ENCODE peak calls at places on chromosomes 13 and 19, in seven cellular contexts. E, Q, H, Z, F, P and I are unnamed samples.

GRCh38 chr19:18301718-18302111 is 20.3 kb upstream of the JUND start:
- DNase-seq in P (no peak), Q (peak), Z (no peak), F (no peak), H (no peak), E (no peak), I (no peak)

GRCh38 chr19:290539-291521 is at the start of gene PLPP2:
- DNase-seq in Z (peak), F (peak), H (no peak), P (peak), E (no peak), Q (peak), I (peak)

GRCh38 chr13:36920612-36921185 is 661 bp upstream of the SMAD9 start:
- DNase-seq in H (no peak), E (no peak), P (no peak), Z (peak), F (no peak), Q (no peak), I (no peak)

GRCh38 chr13:75432045-75432444 is 49.9 kb downstream of the TBC1D4 start:
- DNase-seq in P (no peak), Z (no peak), Q (no peak), E (peak), H (no peak), F (no peak), I (no peak)

GRCh38 chr13:43077906-43078305 is 54.5 kb downstream of the DNAJC15 start:
- DNase-seq in Q (no peak), P (no peak), H (no peak), Z (no peak), F (no peak), E (no peak), I (no peak)

GRCh38 chr19:47274891-47275865 is 493 bp downstream of the INAFM1 start:
- DNase-seq in P (no peak), Z (peak), Q (peak), H (peak), F (peak), E (no peak), I (peak)

GRCh38 chr19:55503447-55504251 is 15.4 kb downstream of the SSC5D start:
- DNase-seq in E (peak), P (peak), F (peak), Z (peak), H (peak), Q (peak), I (peak)

GRCh38 chr13:99620806-99621205 is 119.5 kb downstream of the TM9SF2 start:
- DNase-seq in H (no peak), E (no peak), Q (no peak), P (no peak), Z (no peak), F (no peak), I (no peak)

GRCh38 chr13:80612804-80613203 is 271.9 kb upstream of the SPRY2 start:
- DNase-seq in P (no peak), E (no peak), H (no peak), Z (no peak), F (no peak), Q (no peak), I (no peak)

GRCh38 chr19:3505598-3506383 is at the start of gene FZR1:
- DNase-seq in H (peak), F (peak), Q (peak), Z (peak), P (peak), E (peak), I (peak)

GRCh38 chr13:65111223-65111622 is 2118.9 kb downstream of the PCDH9 start:
- DNase-seq in Z (no peak), P (no peak), Q (no peak), E (no peak), F (no peak), H (no peak), I (no peak)

GRCh38 chr13:46051958-46052313 is 610 bp downstream of the ZC3H13 start:
- DNase-seq in F (no peak), E (no peak), P (no peak), H (no peak), Q (no peak), Z (no peak), I (no peak)

GRCh38 chr13:21022056-21022693 is 39.2 kb downstream of the LATS2 start:
- DNase-seq in F (no peak), P (no peak), E (no peak), Z (no peak), H (no peak), Q (no peak), I (no peak)

GRCh38 chr13:49498211-49498610 is 2.5 kb downstream of the PHF11 start:
- DNase-seq in P (no peak), F (no peak), E (no peak), Q (no peak), H (no peak), Z (no peak), I (no peak)

GRCh38 chr13:102769679-102770078 is 3.9 kb downstream of the TEX30 start:
- DNase-seq in F (no peak), E (no peak), Q (no peak), Z (no peak), P (no peak), H (no peak), I (no peak)

GRCh38 chr19:3162418-3163229 is 15.9 kb upstream of the S1PR4 start:
- DNase-seq in F (no peak), Q (no peak), Z (no peak), E (no peak), P (no peak), H (no peak), I (peak)

GRCh38 chr19:2631213-2631821 is 71.2 kb downstream of the GNG7 start:
- DNase-seq in H (no peak), P (no peak), F (no peak), Q (no peak), Z (no peak), E (no peak), I (no peak)

GRCh38 chr19:6297202-6297601 is 17.4 kb upstream of the MLLT1 start:
- DNase-seq in H (no peak), E (no peak), Q (no peak), F (no peak), Z (no peak), P (no peak), I (no peak)

GRCh38 chr13:29922896-29923295 is 72.5 kb upstream of the UBL3 start:
- DNase-seq in Q (no peak), F (no peak), E (no peak), H (no peak), P (no peak), Z (no peak), I (no peak)

DNA sequence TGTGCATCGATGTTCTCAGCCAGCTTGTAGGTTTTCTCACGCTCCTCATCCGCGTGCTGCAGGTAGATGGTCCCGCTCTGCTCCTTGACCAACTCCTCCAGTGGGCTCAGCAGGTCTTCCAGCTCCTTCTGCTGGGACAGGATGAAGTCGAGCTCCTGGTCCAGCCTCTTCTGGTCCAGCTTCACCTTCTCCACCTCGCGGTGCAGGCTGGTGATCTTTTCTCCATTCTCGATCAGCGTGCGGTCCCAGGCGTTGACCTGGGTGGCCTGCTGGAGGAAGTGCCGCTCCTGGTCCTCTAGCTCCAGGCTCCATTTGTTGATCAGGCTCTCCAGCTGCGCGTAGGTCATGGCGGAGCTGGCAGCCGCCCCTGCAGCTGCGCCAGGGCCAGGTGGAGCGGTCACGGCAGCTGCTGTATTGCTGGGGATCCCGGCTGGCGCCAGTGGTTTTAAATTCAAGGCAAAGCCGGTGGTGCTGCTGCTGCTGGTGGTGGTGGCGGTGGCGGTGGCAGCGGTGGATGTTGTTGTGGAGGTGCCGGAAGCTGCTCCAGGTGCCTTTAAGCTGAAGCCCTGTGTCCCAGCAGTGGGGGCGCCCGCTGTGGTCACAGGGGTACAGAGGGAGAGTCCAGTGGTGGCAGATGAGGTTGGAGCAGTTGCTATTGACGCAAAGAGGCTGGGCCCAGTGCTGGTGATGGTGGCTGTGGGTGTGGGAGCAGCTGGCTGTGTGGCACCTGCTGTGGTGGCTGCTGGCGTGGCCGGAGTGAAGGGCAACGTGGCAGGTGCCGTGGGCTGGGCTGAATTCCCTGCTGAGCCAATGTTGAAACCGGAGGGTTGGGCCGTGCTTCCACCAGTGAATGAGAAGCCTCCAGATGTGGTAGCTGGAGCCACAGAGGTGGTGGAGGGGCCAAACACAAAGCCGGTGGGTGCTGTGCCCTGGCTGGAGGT is 12.1 kb upstream of the IL4I1 start:
- DNase-seq in E (no peak), Z (no peak), Q (no peak), H (no peak), F (no peak), P (no peak), I (no peak)
- TF ChIP-seq POLR2A in E (no peak), Z (no peak), Q (no peak), H (no peak), F (no peak), P (no peak), I (no peak)

DNA sequence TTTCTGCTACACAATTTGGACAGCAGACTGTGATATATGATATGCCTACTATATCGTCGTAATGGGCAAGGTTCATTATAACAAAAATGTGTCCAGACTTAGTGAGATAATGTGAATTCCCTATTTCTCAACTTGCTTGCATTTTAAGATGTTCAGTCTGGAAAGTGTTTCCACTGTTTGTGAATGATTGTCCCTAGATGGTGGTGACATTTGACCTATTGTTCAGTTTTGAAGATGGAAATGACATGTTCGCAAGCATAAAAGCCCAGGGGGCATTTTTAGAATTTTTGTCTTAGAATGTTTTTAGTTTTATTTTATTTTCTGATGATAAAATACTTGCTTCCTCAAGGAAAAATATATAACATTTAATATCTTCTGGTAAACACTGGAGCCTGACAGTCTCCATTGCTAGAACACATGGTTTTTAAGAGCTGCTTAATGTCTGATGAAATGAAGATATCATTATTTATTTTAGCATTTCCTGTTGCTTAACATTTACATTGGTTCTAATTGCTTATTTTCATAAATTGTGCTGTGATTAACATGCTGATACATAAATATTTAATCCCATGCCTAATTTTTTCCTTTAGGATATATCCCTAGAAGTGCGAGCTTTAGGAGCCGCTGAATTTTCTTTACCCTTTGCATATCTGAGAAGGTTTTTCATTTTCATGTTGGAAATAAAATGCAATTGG is 27.1 kb downstream of the MBNL2 start:
- DNase-seq in Z (no peak), P (no peak), E (no peak), F (no peak), H (no peak), Q (no peak), I (no peak)
- H3K27ac ChIP-seq in Z (peak), P (peak), E (peak), F (no peak), H (peak), Q (peak), I (no peak)

GRCh38 chr19:42239544-42240220 is 2.7 kb downstream of the GSK3A start:
- DNase-seq in H (no peak), E (no peak), Q (no peak), P (no peak), F (no peak), Z (no peak), I (no peak)

GRCh38 chr19:42244452-42245220 is 2.2 kb upstream of the GSK3A start:
- DNase-seq in Z (peak), F (peak), H (peak), Q (peak), P (peak), E (peak), I (peak)

GRCh38 chr19:42241279-42241678 is 1.1 kb downstream of the GSK3A start:
- DNase-seq in P (no peak), Q (no peak), F (no peak), E (no peak), H (no peak), Z (no peak), I (no peak)

GRCh38 chr19:42242071-42242511 is 311 bp downstream of the GSK3A start:
- DNase-seq in H (peak), Z (no peak), Q (no peak), P (no peak), F (peak), E (no peak), I (no peak)

DNA sequence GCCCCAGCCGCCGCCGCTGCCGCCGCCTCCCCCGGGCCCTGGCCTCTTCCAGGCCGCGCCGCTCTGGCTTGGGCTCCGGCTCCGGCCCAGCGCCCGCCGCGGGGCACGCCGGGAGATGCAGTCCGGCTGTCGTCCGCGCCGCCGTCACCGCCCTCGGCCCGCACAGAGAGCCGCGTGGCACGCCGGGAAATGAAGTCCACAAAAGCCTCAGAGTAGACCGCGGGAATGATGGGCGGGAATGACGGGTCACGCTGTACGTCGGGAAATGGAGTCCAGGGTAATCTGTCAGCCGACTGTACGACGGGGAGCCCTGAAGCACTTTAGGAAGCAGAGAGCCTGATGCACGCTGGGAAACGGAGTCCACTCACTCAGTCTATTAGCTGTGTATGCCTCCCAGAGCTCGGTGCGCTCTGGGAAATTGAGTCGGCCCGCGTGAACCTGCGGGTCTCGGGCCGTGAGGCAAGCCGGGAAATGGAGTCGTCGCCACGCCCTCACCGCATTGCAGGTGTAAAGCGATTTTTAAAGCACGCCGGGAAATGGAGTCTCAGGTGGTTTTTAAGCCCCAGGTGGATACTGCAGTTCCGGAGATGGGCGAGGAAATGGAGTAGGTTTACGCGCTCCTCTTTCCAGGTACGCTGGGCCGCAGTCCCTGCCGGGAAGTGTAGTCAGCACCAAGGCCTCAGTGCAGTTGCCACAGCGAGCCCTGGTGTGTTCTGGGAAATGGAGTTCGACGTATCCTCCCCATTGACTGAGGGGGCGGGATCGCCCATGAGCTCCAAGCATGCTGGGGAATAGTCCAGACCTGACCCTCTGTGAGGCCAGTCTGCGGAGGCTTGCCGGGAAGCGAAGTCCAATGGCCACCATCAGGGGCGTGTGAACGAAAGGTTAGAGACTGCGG is at the start of gene GSK3A:
- DNase-seq in E (peak), P (peak), H (peak), Q (peak), Z (peak), F (peak), I (peak)
- TF ChIP-seq POLR2A in E (peak), P (peak), H (no peak), Q (peak), Z (peak), F (peak), I (peak)

GRCh38 chr13:28753208-28753892 is 34.6 kb upstream of the SLC46A3 start:
- DNase-seq in H (no peak), P (peak), Q (no peak), E (no peak), Z (peak), F (peak), I (peak)
- H3K27ac ChIP-seq in H (no peak), P (peak), Q (peak), E (no peak), Z (peak), F (no peak), I (peak)

GRCh38 chr19:7914598-7915045 is at the start of gene TGFBR3L:
- DNase-seq in P (no peak), F (no peak), Z (no peak), Q (no peak), E (no peak), H (no peak), I (no peak)

GRCh38 chr19:7912697-7913564 is 1.7 kb upstream of the TGFBR3L start:
- DNase-seq in Q (no peak), P (no peak), E (no peak), Z (no peak), H (no peak), F (no peak), I (no peak)

GRCh38 chr19:7912144-7912696 is 2.4 kb upstream of the TGFBR3L start:
- DNase-seq in Z (no peak), Q (no peak), E (no peak), F (no peak), H (no peak), P (no peak), I (no peak)

GRCh38 chr19:7914099-7914498 is 531 bp upstream of the TGFBR3L start:
- DNase-seq in E (no peak), Q (no peak), Z (no peak), P (no peak), F (no peak), H (no peak), I (no peak)

DNA sequence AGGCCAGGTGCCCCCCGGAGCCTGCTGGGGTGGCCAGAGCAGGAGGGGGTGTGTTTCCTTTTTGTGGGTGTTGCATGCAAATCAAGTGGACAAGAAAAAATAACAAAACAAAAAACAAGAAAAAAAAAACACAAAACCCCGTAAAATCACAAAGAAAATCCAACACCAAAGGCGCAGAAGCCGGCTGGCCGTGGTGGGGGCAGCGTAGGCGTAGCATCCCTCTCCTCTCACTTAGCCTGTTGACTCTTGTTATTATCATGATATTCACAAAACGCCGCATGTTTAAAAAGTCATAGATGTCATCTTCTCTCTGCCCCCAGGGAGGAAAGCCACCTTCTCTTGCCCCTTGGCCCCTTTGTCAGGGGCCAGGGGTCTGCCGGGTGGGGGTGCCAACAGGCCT is 978 bp upstream of the TGFBR3L start:
- DNase-seq in E (no peak), P (no peak), F (no peak), Q (no peak), H (no peak), Z (no peak), I (no peak)
- TF ChIP-seq POLR2A in E (no peak), P (no peak), F (no peak), Q (no peak), H (no peak), Z (no peak), I (no peak)

GRCh38 chr19:14116525-14116917 is 1.0 kb downstream of the PRKACA start:
- DNase-seq in Z (no peak), E (no peak), H (no peak), P (no peak), F (no peak), Q (no peak), I (no peak)

GRCh38 chr19:14114439-14114838 is 3.1 kb downstream of the PRKACA start:
- DNase-seq in Q (no peak), H (no peak), P (no peak), E (no peak), Z (no peak), F (no peak), I (no peak)

GRCh38 chr19:14116918-14117578 is 514 bp downstream of the PRKACA start:
- DNase-seq in Q (peak), H (peak), F (peak), Z (peak), E (peak), P (no peak), I (peak)

GRCh38 chr19:14114854-14115253 is 2.7 kb downstream of the PRKACA start:
- DNase-seq in Z (peak), Q (no peak), H (peak), F (peak), E (no peak), P (peak), I (peak)

DNA sequence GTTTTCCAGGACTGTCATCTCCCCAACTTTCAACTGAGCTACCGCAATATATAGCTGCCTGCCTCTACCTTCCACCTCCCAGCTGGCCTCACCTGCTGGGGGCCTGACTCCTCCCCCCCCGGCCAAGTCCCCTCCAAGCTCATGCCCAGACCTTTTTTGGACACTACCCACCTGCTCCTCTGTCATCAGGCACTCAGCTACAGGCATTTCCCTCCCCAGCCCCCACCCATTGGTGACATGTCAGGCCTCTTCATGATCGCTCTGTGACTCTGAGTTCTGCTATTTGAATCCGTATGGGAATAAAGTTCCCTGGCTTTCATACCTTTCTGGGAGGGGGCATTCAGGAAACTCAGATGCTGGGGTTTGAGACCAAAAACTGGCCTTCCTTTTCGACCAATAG is 1.8 kb downstream of the PRKACA start:
- DNase-seq in H (no peak), P (no peak), F (no peak), Q (no peak), E (no peak), Z (no peak), I (no peak)
- H3K27ac ChIP-seq in H (peak), P (peak), F (no peak), Q (peak), E (peak), Z (peak), I (peak)

GRCh38 chr19:56840452-56841193 is at the start of the genes PEG3 and ZIM2:
- DNase-seq in F (peak), H (peak), P (no peak), Q (peak), Z (peak), E (peak), I (peak)
- TF ChIP-seq POLR2A in F (no peak), H (no peak), P (no peak), Q (no peak), Z (peak), E (peak), I (peak)